ENCODE peak calls at places on chromosome 4, in eight cellular contexts. E, G, I, Q, O, H, M and F are unnamed samples.

GRCh38 chr4:110484029-110484428 is 8.1 kb downstream of the ENPEP start:
- DNase-seq in E (no peak), G (no peak), I (no peak), Q (no peak), O (no peak), H (no peak), M (no peak), F (no peak)

GRCh38 chr4:44583393-44583792 is 68.0 kb downstream of the YIPF7 start:
- DNase-seq in E (no peak), G (no peak), I (no peak), Q (no peak), O (no peak), H (no peak), M (no peak), F (no peak)

GRCh38 chr4:156838761-156839160 is 132.8 kb downstream of the PDGFC start:
- DNase-seq in E (no peak), G (no peak), I (no peak), Q (no peak), O (no peak), H (no peak), M (no peak), F (no peak)

GRCh38 chr4:113080050-113080449 is 30.6 kb downstream of the ANK2 start:
- DNase-seq in E (no peak), G (no peak), I (no peak), Q (no peak), O (no peak), H (no peak), M (no peak), F (no peak)

GRCh38 chr4:189979196-189980047 is 38.8 kb downstream of the FRG1 start:
- DNase-seq in E (no peak), G (no peak), I (no peak), Q (no peak), O (no peak), H (no peak), M (no peak), F (no peak)

GRCh38 chr4:108454227-108454626 is 166.1 kb upstream of the RPL34 start:
- DNase-seq in E (no peak), G (no peak), I (no peak), Q (no peak), O (no peak), H (no peak), M (no peak), F (no peak)

GRCh38 chr4:6183740-6184139 is 16.6 kb downstream of the JAKMIP1 start:
- DNase-seq in E (no peak), G (no peak), I (no peak), Q (no peak), O (no peak), H (no peak), M (no peak), F (no peak)

GRCh38 chr4:118282692-118283091 is 70.1 kb downstream of the PRSS12 start:
- DNase-seq in E (no peak), G (peak; percentile 48), I (no peak), Q (no peak), O (no peak), H (peak; percentile 71), M (no peak), F (no peak)

GRCh38 chr4:117447925-117448324 is 362.5 kb upstream of the TRAM1L1 start:
- DNase-seq in E (no peak), G (no peak), I (no peak), Q (no peak), O (no peak), H (no peak), M (peak; percentile 84), F (no peak)

GRCh38 chr4:139875456-139875855 is 209.8 kb downstream of the MGST2 start:
- DNase-seq in E (no peak), G (no peak), I (no peak), Q (no peak), O (no peak), H (no peak), M (no peak), F (no peak)

GRCh38 chr4:158656439-158656838 is 15.2 kb downstream of the C4orf46 start:
- DNase-seq in E (no peak), G (no peak), I (no peak), Q (no peak), O (no peak), H (no peak), M (no peak), F (no peak)

GRCh38 chr4:101345271-101345595 is 2.1 kb downstream of the PPP3CA start:
- DNase-seq in E (peak; percentile 15), G (no peak), I (no peak), Q (no peak), O (no peak), H (no peak), M (no peak), F (no peak)

GRCh38 chr4:156968479-156968984 is 3.1 kb downstream of the PDGFC start:
- DNase-seq in E (peak; percentile 72), G (peak; percentile 76), I (peak; percentile 15), Q (peak; percentile 69), O (no peak), H (peak; percentile 26), M (peak; percentile 79), F (peak; percentile 84)

GRCh38 chr4:26263165-26263564 is 57.6 kb upstream of the RBPJ start:
- DNase-seq in E (no peak), G (no peak), I (no peak), Q (no peak), O (no peak), H (no peak), M (peak; percentile 61), F (no peak)

GRCh38 chr4:8221476-8221875 is 22.4 kb downstream of the SH3TC1 start:
- DNase-seq in E (peak; percentile 38), G (no peak), I (no peak), Q (no peak), O (no peak), H (no peak), M (no peak), F (no peak)

GRCh38 chr4:112127736-112128322 is 17.4 kb upstream of the FAM241A start:
- DNase-seq in E (no peak), G (no peak), I (no peak), Q (no peak), O (no peak), H (no peak), M (no peak), F (no peak)

GRCh38 chr4:41185614-41186609 is 28.4 kb downstream of the APBB2 start:
- DNase-seq in E (no peak), G (no peak), I (no peak), Q (no peak), O (no peak), H (no peak), M (no peak), F (no peak)

GRCh38 chr4:92307156-92307555 is 3.4 kb downstream of the GRID2 start:
- DNase-seq in E (no peak), G (no peak), I (no peak), Q (no peak), O (no peak), H (no peak), M (no peak), F (no peak)

GRCh38 chr4:85370400-85371032 is 104.4 kb upstream of the ARHGAP24 start:
- DNase-seq in E (peak; percentile 30), G (peak; percentile 41), I (no peak), Q (peak; percentile 56), O (no peak), H (no peak), M (peak; percentile 53), F (no peak)

GRCh38 chr4:60389636-60390035 is 810.5 kb upstream of the ADGRL3 start:
- DNase-seq in E (no peak), G (no peak), I (no peak), Q (no peak), O (no peak), H (no peak), M (no peak), F (no peak)

GRCh38 chr4:112073201-112073600 is 72.1 kb upstream of the FAM241A start:
- DNase-seq in E (no peak), G (no peak), I (no peak), Q (no peak), O (no peak), H (no peak), M (no peak), F (no peak)

GRCh38 chr4:174214102-174214878 is 69.2 kb downstream of the FBXO8 start:
- DNase-seq in E (no peak), G (no peak), I (peak; percentile 27), Q (no peak), O (no peak), H (no peak), M (no peak), F (no peak)

GRCh38 chr4:154642361-154642760 is 29.9 kb upstream of the FGG start:
- DNase-seq in E (no peak), G (no peak), I (no peak), Q (no peak), O (no peak), H (no peak), M (no peak), F (no peak)

DNA sequence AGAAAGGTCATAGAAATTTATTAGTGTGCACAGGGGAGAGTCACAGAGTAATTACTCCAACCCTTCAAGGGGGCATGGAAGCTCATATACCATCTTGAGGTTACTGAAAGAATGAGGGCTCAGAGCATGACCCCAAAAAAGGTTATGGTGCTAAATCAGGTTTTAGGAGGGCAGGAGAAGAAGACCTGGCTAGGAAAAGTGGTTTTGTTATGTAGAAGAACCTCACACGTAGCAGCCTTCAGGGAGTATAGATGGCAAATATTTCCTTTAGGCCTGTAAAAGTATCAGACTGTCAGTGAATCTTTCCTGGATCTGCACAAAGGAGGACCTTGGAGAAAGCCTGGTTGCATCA is 102.0 kb upstream of the PDE5A start:
- DNase-seq in E (no peak), G (no peak), I (no peak), Q (no peak), O (no peak), H (no peak), M (no peak), F (no peak)
- H3K27ac ChIP-seq in E (no peak overlapping the region), G (no peak overlapping the region), I (no peak overlapping the region), Q (no peak overlapping the region), O (peak overlapping the region; percentile 93), H (no peak overlapping the region), M (no peak overlapping the region), F (no peak overlapping the region)

GRCh38 chr4:16788893-16789292 is 109.6 kb downstream of the LDB2 start:
- DNase-seq in E (no peak), G (no peak), I (no peak), Q (no peak), O (no peak), H (no peak), M (no peak), F (no peak)
- H3K36me3 ChIP-seq in E (no peaks in the 10 kb centered on the region), G (no peaks in the 10 kb centered on the region), I (no peaks in the 10 kb centered on the region), Q (no peaks in the 10 kb centered on the region), O (no peaks in the 10 kb centered on the region), H (no peaks in the 10 kb centered on the region), M (no peaks in the 10 kb centered on the region), F (no peaks in the 10 kb centered on the region)

DNA sequence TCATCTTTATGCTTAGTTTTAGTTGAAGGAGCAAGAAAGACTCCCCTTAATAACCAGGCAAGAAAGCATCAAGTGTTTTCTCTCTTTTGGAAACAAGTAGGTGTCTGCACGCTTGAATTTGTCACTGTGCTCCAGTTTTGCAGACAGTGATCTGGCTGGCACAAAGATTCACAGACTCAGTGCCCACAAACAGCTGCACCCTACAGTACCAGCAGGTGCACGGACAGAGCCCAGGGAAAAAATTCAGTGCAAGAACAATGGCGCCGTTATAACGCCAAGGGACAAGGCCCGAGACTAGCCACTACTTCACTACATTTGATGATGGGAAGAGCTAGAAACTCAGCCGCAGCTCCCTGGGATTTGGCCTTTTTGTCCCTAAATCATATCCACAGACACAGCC is 56.0 kb downstream of the ZNF827 start:
- DNase-seq in E (no peak), G (no peak), I (no peak), Q (no peak), O (no peak), H (no peak), M (no peak), F (no peak)
- H3K27ac ChIP-seq in E (no peak overlapping the region), G (no peak overlapping the region), I (no peak overlapping the region), Q (peak overlapping the region; percentile 48), O (no peak overlapping the region), H (no peak overlapping the region), M (no peak overlapping the region), F (no peak overlapping the region)

GRCh38 chr4:1987721-1988326 is 20.9 kb downstream of the NELFA start:
- DNase-seq in E (no peak), G (no peak), I (no peak), Q (no peak), O (no peak), H (no peak), M (no peak), F (no peak)
- H3K36me3 ChIP-seq in E (peaks cover 2% of the 10 kb centered on the region), G (peaks cover 9% of the 10 kb centered on the region), I (peaks cover 54% of the 10 kb centered on the region), Q (peaks cover 31% of the 10 kb centered on the region), O (peaks cover 74% of the 10 kb centered on the region), H (peaks cover 27% of the 10 kb centered on the region), M (no peaks in the 10 kb centered on the region), F (peaks cover 85% of the 10 kb centered on the region)